ENCODE peak calls at places on chromosome 13, in nine cellular contexts. One of them, this sample, is unnamed.

GRCh38 chr13:111210488-111210887 is 95.4 kb downstream of the ARHGEF7 start:
- DNase-seq in Peyer's patch: no peak
- DNase-seq in WERI-Rb-1: no peak
- DNase-seq in tibial artery: peak
- DNase-seq in fibroblast of villous mesenchyme: peak
- DNase-seq in OCI-LY7: no peak
- DNase-seq in choroid plexus epithelial cell: peak
- DNase-seq in colonic mucosa: no peak
- DNase-seq in thoracic aorta: no peak
- DNase-seq in this sample: no peak

GRCh38 chr13:37070145-37070695 is 10.7 kb upstream of the SUPT20H start:
- DNase-seq in tibial artery: no peak
- DNase-seq in colonic mucosa: no peak
- DNase-seq in WERI-Rb-1: no peak
- DNase-seq in choroid plexus epithelial cell: no peak
- DNase-seq in Peyer's patch: no peak
- DNase-seq in thoracic aorta: no peak
- DNase-seq in fibroblast of villous mesenchyme: no peak
- DNase-seq in OCI-LY7: no peak
- DNase-seq in this sample: no peak

GRCh38 chr13:20457670-20458069 is 68.0 kb downstream of the CRYL1 start:
- DNase-seq in OCI-LY7: no peak
- DNase-seq in choroid plexus epithelial cell: no peak
- DNase-seq in WERI-Rb-1: no peak
- DNase-seq in thoracic aorta: no peak
- DNase-seq in Peyer's patch: no peak
- DNase-seq in tibial artery: no peak
- DNase-seq in colonic mucosa: no peak
- DNase-seq in fibroblast of villous mesenchyme: no peak
- DNase-seq in this sample: no peak

GRCh38 chr13:101535192-101535746 is 82.8 kb downstream of the ITGBL1 start:
- DNase-seq in OCI-LY7: no peak
- DNase-seq in tibial artery: no peak
- DNase-seq in Peyer's patch: no peak
- DNase-seq in colonic mucosa: no peak
- DNase-seq in choroid plexus epithelial cell: peak
- DNase-seq in WERI-Rb-1: no peak
- DNase-seq in thoracic aorta: no peak
- DNase-seq in fibroblast of villous mesenchyme: peak
- DNase-seq in this sample: no peak

GRCh38 chr13:75217949-75218348 is 264.0 kb downstream of the TBC1D4 start:
- DNase-seq in OCI-LY7: no peak
- DNase-seq in fibroblast of villous mesenchyme: peak
- DNase-seq in choroid plexus epithelial cell: peak
- DNase-seq in tibial artery: no peak
- DNase-seq in thoracic aorta: no peak
- DNase-seq in colonic mucosa: no peak
- DNase-seq in Peyer's patch: no peak
- DNase-seq in WERI-Rb-1: no peak
- DNase-seq in this sample: peak

GRCh38 chr13:50631041-50631440 is 212.5 kb downstream of the DLEU7 start:
- DNase-seq in tibial artery: no peak
- DNase-seq in colonic mucosa: no peak
- DNase-seq in WERI-Rb-1: no peak
- DNase-seq in choroid plexus epithelial cell: no peak
- DNase-seq in thoracic aorta: no peak
- DNase-seq in OCI-LY7: no peak
- DNase-seq in Peyer's patch: no peak
- DNase-seq in fibroblast of villous mesenchyme: no peak
- DNase-seq in this sample: no peak

GRCh38 chr13:37448072-37448471 is 150.5 kb downstream of the POSTN start:
- DNase-seq in choroid plexus epithelial cell: no peak
- DNase-seq in thoracic aorta: no peak
- DNase-seq in WERI-Rb-1: no peak
- DNase-seq in Peyer's patch: no peak
- DNase-seq in colonic mucosa: no peak
- DNase-seq in fibroblast of villous mesenchyme: peak
- DNase-seq in tibial artery: no peak
- DNase-seq in OCI-LY7: no peak
- DNase-seq in this sample: no peak

GRCh38 chr13:46679369-46680180 is 117.4 kb downstream of the ESD start:
- DNase-seq in fibroblast of villous mesenchyme: peak
- DNase-seq in choroid plexus epithelial cell: peak
- DNase-seq in thoracic aorta: no peak
- DNase-seq in WERI-Rb-1: no peak
- DNase-seq in OCI-LY7: peak
- DNase-seq in tibial artery: no peak
- DNase-seq in colonic mucosa: no peak
- DNase-seq in Peyer's patch: peak
- DNase-seq in this sample: peak

GRCh38 chr13:37136187-37136586 is 30.7 kb upstream of the CSNK1A1L start:
- DNase-seq in thoracic aorta: no peak
- DNase-seq in colonic mucosa: no peak
- DNase-seq in fibroblast of villous mesenchyme: peak
- DNase-seq in OCI-LY7: no peak
- DNase-seq in tibial artery: no peak
- DNase-seq in choroid plexus epithelial cell: no peak
- DNase-seq in Peyer's patch: no peak
- DNase-seq in WERI-Rb-1: no peak
- DNase-seq in this sample: no peak

GRCh38 chr13:65460136-65460535 is 1770.0 kb downstream of the PCDH9 start:
- DNase-seq in fibroblast of villous mesenchyme: no peak
- DNase-seq in colonic mucosa: no peak
- DNase-seq in OCI-LY7: no peak
- DNase-seq in thoracic aorta: no peak
- DNase-seq in WERI-Rb-1: no peak
- DNase-seq in Peyer's patch: no peak
- DNase-seq in tibial artery: no peak
- DNase-seq in choroid plexus epithelial cell: peak
- DNase-seq in this sample: no peak

GRCh38 chr13:76019421-76020044 is 383.4 kb downstream of the LMO7 start:
- DNase-seq in WERI-Rb-1: peak
- DNase-seq in thoracic aorta: no peak
- DNase-seq in choroid plexus epithelial cell: no peak
- DNase-seq in Peyer's patch: no peak
- DNase-seq in colonic mucosa: peak
- DNase-seq in OCI-LY7: peak
- DNase-seq in fibroblast of villous mesenchyme: peak
- DNase-seq in tibial artery: no peak
- DNase-seq in this sample: no peak

GRCh38 chr13:47484564-47484963 is 516.5 kb downstream of the SUCLA2 start:
- DNase-seq in choroid plexus epithelial cell: peak
- DNase-seq in tibial artery: no peak
- DNase-seq in fibroblast of villous mesenchyme: peak
- DNase-seq in OCI-LY7: no peak
- DNase-seq in colonic mucosa: no peak
- DNase-seq in thoracic aorta: no peak
- DNase-seq in Peyer's patch: no peak
- DNase-seq in WERI-Rb-1: no peak
- DNase-seq in this sample: no peak

GRCh38 chr13:107339209-107339608 is 771.3 kb upstream of the ARGLU1 start:
- DNase-seq in tibial artery: no peak
- DNase-seq in fibroblast of villous mesenchyme: peak
- DNase-seq in choroid plexus epithelial cell: peak
- DNase-seq in OCI-LY7: no peak
- DNase-seq in colonic mucosa: no peak
- DNase-seq in Peyer's patch: no peak
- DNase-seq in thoracic aorta: no peak
- DNase-seq in WERI-Rb-1: no peak
- DNase-seq in this sample: no peak

GRCh38 chr13:94342436-94343242 is 136.8 kb downstream of the DCT start:
- DNase-seq in WERI-Rb-1: no peak
- DNase-seq in tibial artery: no peak
- DNase-seq in thoracic aorta: no peak
- DNase-seq in Peyer's patch: no peak
- DNase-seq in colonic mucosa: no peak
- DNase-seq in choroid plexus epithelial cell: peak
- DNase-seq in fibroblast of villous mesenchyme: no peak
- DNase-seq in OCI-LY7: no peak
- DNase-seq in this sample: no peak

GRCh38 chr13:89375839-89376238 is 1704.7 kb downstream of the SLITRK5 start:
- DNase-seq in choroid plexus epithelial cell: peak
- DNase-seq in colonic mucosa: no peak
- DNase-seq in fibroblast of villous mesenchyme: no peak
- DNase-seq in thoracic aorta: no peak
- DNase-seq in OCI-LY7: no peak
- DNase-seq in Peyer's patch: no peak
- DNase-seq in tibial artery: no peak
- DNase-seq in WERI-Rb-1: no peak
- DNase-seq in this sample: no peak

GRCh38 chr13:34208326-34208725 is 390.4 kb downstream of the RFC3 start:
- DNase-seq in choroid plexus epithelial cell: peak
- DNase-seq in WERI-Rb-1: no peak
- DNase-seq in Peyer's patch: no peak
- DNase-seq in tibial artery: no peak
- DNase-seq in OCI-LY7: no peak
- DNase-seq in colonic mucosa: no peak
- DNase-seq in fibroblast of villous mesenchyme: peak
- DNase-seq in thoracic aorta: no peak
- DNase-seq in this sample: no peak

GRCh38 chr13:33767140-33767539 is 50.8 kb upstream of the RFC3 start:
- DNase-seq in choroid plexus epithelial cell: no peak
- DNase-seq in tibial artery: no peak
- DNase-seq in WERI-Rb-1: no peak
- DNase-seq in OCI-LY7: no peak
- DNase-seq in colonic mucosa: no peak
- DNase-seq in Peyer's patch: no peak
- DNase-seq in fibroblast of villous mesenchyme: peak
- DNase-seq in thoracic aorta: no peak
- DNase-seq in this sample: no peak

GRCh38 chr13:103277099-103277498 is 210.9 kb upstream of the SLC10A2 start:
- DNase-seq in WERI-Rb-1: no peak
- DNase-seq in tibial artery: no peak
- DNase-seq in choroid plexus epithelial cell: no peak
- DNase-seq in colonic mucosa: no peak
- DNase-seq in Peyer's patch: no peak
- DNase-seq in thoracic aorta: no peak
- DNase-seq in fibroblast of villous mesenchyme: no peak
- DNase-seq in OCI-LY7: no peak
- DNase-seq in this sample: no peak

GRCh38 chr13:34772881-34773280 is 169.2 kb upstream of the NBEA start:
- DNase-seq in Peyer's patch: no peak
- DNase-seq in OCI-LY7: no peak
- DNase-seq in choroid plexus epithelial cell: no peak
- DNase-seq in WERI-Rb-1: no peak
- DNase-seq in colonic mucosa: no peak
- DNase-seq in fibroblast of villous mesenchyme: no peak
- DNase-seq in tibial artery: no peak
- DNase-seq in thoracic aorta: no peak
- DNase-seq in this sample: no peak

GRCh38 chr13:57857945-57858344 is 226.4 kb downstream of the PCDH17 start:
- DNase-seq in tibial artery: no peak
- DNase-seq in WERI-Rb-1: no peak
- DNase-seq in thoracic aorta: no peak
- DNase-seq in fibroblast of villous mesenchyme: no peak
- DNase-seq in choroid plexus epithelial cell: no peak
- DNase-seq in Peyer's patch: no peak
- DNase-seq in colonic mucosa: no peak
- DNase-seq in OCI-LY7: no peak
- DNase-seq in this sample: no peak

DNA sequence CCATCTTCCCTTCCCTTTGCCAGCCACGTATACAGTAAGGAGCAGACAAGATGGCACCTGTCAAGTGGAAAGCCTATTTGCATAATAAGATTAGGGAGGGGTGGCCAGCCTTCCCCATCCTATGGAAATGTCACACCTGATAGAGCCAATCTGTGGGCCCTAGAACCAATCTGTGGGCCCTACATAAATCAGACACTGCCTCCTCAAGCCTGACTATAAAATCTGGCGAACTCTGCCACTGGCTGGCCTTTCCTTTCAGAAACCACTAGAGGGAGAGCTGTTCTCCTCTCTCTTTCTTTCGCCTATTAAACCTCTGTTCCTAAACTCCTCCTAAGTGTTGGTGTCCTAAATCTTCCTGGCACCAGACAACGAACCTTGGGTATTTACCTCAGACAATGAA is 231.5 kb upstream of the KLHL1 start:
- DNase-seq in OCI-LY7: peak
- DNase-seq in Peyer's patch: no peak
- DNase-seq in fibroblast of villous mesenchyme: no peak
- DNase-seq in colonic mucosa: peak
- DNase-seq in tibial artery: no peak
- DNase-seq in WERI-Rb-1: peak
- DNase-seq in choroid plexus epithelial cell: peak
- DNase-seq in thoracic aorta: no peak
- DNase-seq in this sample: no peak
- TF ChIP-seq CTCF in OCI-LY7: peak
- TF ChIP-seq CTCF in Peyer's patch: no peak
- TF ChIP-seq CTCF in fibroblast of villous mesenchyme: peak
- TF ChIP-seq CTCF in colonic mucosa: peak
- TF ChIP-seq CTCF in tibial artery: no peak
- TF ChIP-seq CTCF in WERI-Rb-1: peak
- TF ChIP-seq CTCF in choroid plexus epithelial cell: peak
- TF ChIP-seq CTCF in thoracic aorta: no peak
- TF ChIP-seq CTCF in this sample: peak

GRCh38 chr13:77836423-77836822 is 82.2 kb downstream of the EDNRB start:
- DNase-seq in WERI-Rb-1: no peak
- DNase-seq in choroid plexus epithelial cell: no peak
- DNase-seq in colonic mucosa: no peak
- DNase-seq in tibial artery: no peak
- DNase-seq in OCI-LY7: no peak
- DNase-seq in thoracic aorta: no peak
- DNase-seq in fibroblast of villous mesenchyme: peak
- DNase-seq in Peyer's patch: no peak
- DNase-seq in this sample: no peak
- H3K4me3 ChIP-seq in WERI-Rb-1: no peak
- H3K4me3 ChIP-seq in choroid plexus epithelial cell: no peak
- H3K4me3 ChIP-seq in colonic mucosa: no peak
- H3K4me3 ChIP-seq in tibial artery: no peak
- H3K4me3 ChIP-seq in OCI-LY7: no peak
- H3K4me3 ChIP-seq in thoracic aorta: no peak
- H3K4me3 ChIP-seq in fibroblast of villous mesenchyme: no peak
- H3K4me3 ChIP-seq in Peyer's patch: no peak
- H3K4me3 ChIP-seq in this sample: no peak

DNA sequence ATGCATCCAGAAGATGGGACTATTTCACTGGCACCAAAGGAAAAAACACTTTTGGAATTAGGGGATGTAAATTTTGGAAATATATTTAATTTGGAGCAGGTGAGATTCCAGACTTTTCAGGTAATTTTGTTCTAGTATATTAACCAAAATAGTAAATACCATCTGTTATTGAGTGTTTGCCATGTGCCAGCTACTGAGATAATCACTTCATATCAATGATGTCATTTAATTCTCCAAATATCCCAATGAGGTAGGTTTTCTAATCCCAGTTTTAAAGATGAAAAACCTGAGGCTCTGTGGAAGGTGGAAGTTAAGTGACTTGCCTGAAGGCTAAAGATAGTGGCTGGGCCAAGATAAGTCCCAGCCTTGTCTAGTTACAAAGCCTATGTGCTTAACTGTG is 95.2 kb downstream of the TDRD3 start:
- DNase-seq in colonic mucosa: no peak
- DNase-seq in tibial artery: no peak
- DNase-seq in choroid plexus epithelial cell: no peak
- DNase-seq in thoracic aorta: no peak
- DNase-seq in Peyer's patch: no peak
- DNase-seq in fibroblast of villous mesenchyme: no peak
- DNase-seq in WERI-Rb-1: no peak
- DNase-seq in OCI-LY7: no peak
- DNase-seq in this sample: no peak
- TF ChIP-seq CTCF in colonic mucosa: no peak
- TF ChIP-seq CTCF in tibial artery: no peak
- TF ChIP-seq CTCF in choroid plexus epithelial cell: no peak
- TF ChIP-seq CTCF in thoracic aorta: no peak
- TF ChIP-seq CTCF in Peyer's patch: no peak
- TF ChIP-seq CTCF in fibroblast of villous mesenchyme: no peak
- TF ChIP-seq CTCF in WERI-Rb-1: no peak
- TF ChIP-seq CTCF in OCI-LY7: no peak
- TF ChIP-seq CTCF in this sample: no peak

GRCh38 chr13:31964168-31964567 is 67.4 kb upstream of the FRY start:
- DNase-seq in Peyer's patch: no peak
- DNase-seq in tibial artery: no peak
- DNase-seq in OCI-LY7: no peak
- DNase-seq in fibroblast of villous mesenchyme: no peak
- DNase-seq in thoracic aorta: no peak
- DNase-seq in WERI-Rb-1: no peak
- DNase-seq in choroid plexus epithelial cell: no peak
- DNase-seq in colonic mucosa: no peak
- DNase-seq in this sample: no peak
- H3K4me3 ChIP-seq in Peyer's patch: no peak
- H3K4me3 ChIP-seq in tibial artery: no peak
- H3K4me3 ChIP-seq in OCI-LY7: no peak
- H3K4me3 ChIP-seq in fibroblast of villous mesenchyme: no peak
- H3K4me3 ChIP-seq in thoracic aorta: no peak
- H3K4me3 ChIP-seq in WERI-Rb-1: no peak
- H3K4me3 ChIP-seq in choroid plexus epithelial cell: no peak
- H3K4me3 ChIP-seq in colonic mucosa: no peak
- H3K4me3 ChIP-seq in this sample: no peak